ENCODE peak calls at places on chromosomes 7 and 10, in eight cellular contexts. X is adrenal gland, D is H1, A is uterus, B is right lobe of liver, T is tibial nerve, F is breast epithelium, Z is Peyer's patch. J is an unnamed sample. For H3K27me3, the result is how much of the 10 kb centered on the place peaks cover.

GRCh38 chr7:55570939-55571338 is 1.4 kb downstream of the VOPP1 start:
- DNase-seq in X (no peak), D (no peak), A (no peak), B (no peak), T (no peak), F (no peak), Z (peak), J (no peak)

GRCh38 chr7:106047818-106048490 is 64.2 kb downstream of the SYPL1 start:
- DNase-seq in X (no peak), D (no peak), A (no peak), B (no peak), T (no peak), F (no peak), Z (no peak), J (no peak)

GRCh38 chr10:84329094-84329611 is 764 bp downstream of the CCSER2 start:
- DNase-seq in X (no peak), D (no peak), A (peak), B (no peak), T (no peak), F (no peak), Z (peak), J (peak)

GRCh38 chr10:3372284-3372683 is 199.7 kb upstream of the PITRM1 start:
- DNase-seq in X (no peak), D (no peak), A (no peak), B (no peak), T (peak), F (no peak), Z (no peak), J (no peak)

GRCh38 chr10:43043773-43044394 is 33.0 kb upstream of the RET start:
- DNase-seq in X (no peak), D (peak), A (peak), B (peak), T (no peak), F (no peak), Z (no peak), J (no peak)

GRCh38 chr10:70774810-70775678 is 10.1 kb downstream of the TBATA start:
- DNase-seq in X (no peak), D (peak), A (no peak), B (no peak), T (no peak), F (peak), Z (no peak), J (peak)

GRCh38 chr10:12631216-12631615 is 281.9 kb downstream of the CAMK1D start:
- DNase-seq in X (no peak), D (no peak), A (no peak), B (no peak), T (no peak), F (no peak), Z (no peak), J (no peak)

GRCh38 chr7:92614586-92615237 is 24.5 kb upstream of the FAM133B start:
- DNase-seq in X (peak), D (no peak), A (no peak), B (no peak), T (no peak), F (no peak), Z (no peak), J (no peak)

GRCh38 chr7:79258826-79259225 is 194.6 kb downstream of the MAGI2 start:
- DNase-seq in X (no peak), D (no peak), A (no peak), B (no peak), T (no peak), F (no peak), Z (no peak), J (no peak)

GRCh38 chr10:113997428-113997827 is 46.2 kb upstream of the ADRB1 start:
- DNase-seq in X (peak), D (no peak), A (no peak), B (no peak), T (peak), F (no peak), Z (no peak), J (peak)

GRCh38 chr7:36639826-36640225 is 84.5 kb downstream of the AOAH start:
- DNase-seq in X (no peak), D (no peak), A (no peak), B (no peak), T (no peak), F (no peak), Z (peak), J (no peak)

GRCh38 chr7:106598663-106599342 is 62.2 kb downstream of the CCDC71L start:
- DNase-seq in X (peak), D (peak), A (peak), B (peak), T (peak), F (peak), Z (peak), J (peak)

GRCh38 chr7:115183431-115184057 is 261.6 kb downstream of the MDFIC start:
- DNase-seq in X (no peak), D (no peak), A (no peak), B (no peak), T (no peak), F (no peak), Z (no peak), J (no peak)

GRCh38 chr7:79361214-79361613 is 92.3 kb downstream of the MAGI2 start:
- DNase-seq in X (no peak), D (no peak), A (no peak), B (no peak), T (no peak), F (no peak), Z (no peak), J (no peak)

GRCh38 chr7:157552295-157552993 is 215.6 kb downstream of the DNAJB6 start:
- DNase-seq in X (no peak), D (no peak), A (no peak), B (peak), T (no peak), F (no peak), Z (no peak), J (no peak)

GRCh38 chr7:134440067-134440466 is 18.8 kb downstream of the AKR1B1 start:
- DNase-seq in X (peak), D (no peak), A (no peak), B (no peak), T (no peak), F (no peak), Z (no peak), J (no peak)

GRCh38 chr10:77869626-77870420 is 56.7 kb downstream of the DLG5 start:
- DNase-seq in X (no peak), D (no peak), A (no peak), B (no peak), T (no peak), F (peak), Z (no peak), J (no peak)

GRCh38 chr7:145030754-145031153 is 194.9 kb upstream of the TPK1 start:
- DNase-seq in X (no peak), D (no peak), A (no peak), B (no peak), T (no peak), F (no peak), Z (no peak), J (no peak)

GRCh38 chr10:18254086-18254485 is 113.9 kb downstream of the CACNB2 start:
- DNase-seq in X (no peak), D (no peak), A (no peak), B (no peak), T (no peak), F (no peak), Z (no peak), J (no peak)

GRCh38 chr10:99964791-99965190 is 45.0 kb downstream of the DNMBP start:
- DNase-seq in X (no peak), D (no peak), A (no peak), B (no peak), T (no peak), F (no peak), Z (no peak), J (no peak)

GRCh38 chr10:59967079-59967478 is 60.7 kb upstream of the CCDC6 start:
- DNase-seq in X (no peak), D (no peak), A (no peak), B (no peak), T (no peak), F (no peak), Z (no peak), J (no peak)

GRCh38 chr7:473211-473734 is 46.4 kb downstream of the PDGFA start:
- DNase-seq in X (no peak), D (peak), A (no peak), B (peak), T (no peak), F (peak), Z (no peak), J (no peak)

DNA sequence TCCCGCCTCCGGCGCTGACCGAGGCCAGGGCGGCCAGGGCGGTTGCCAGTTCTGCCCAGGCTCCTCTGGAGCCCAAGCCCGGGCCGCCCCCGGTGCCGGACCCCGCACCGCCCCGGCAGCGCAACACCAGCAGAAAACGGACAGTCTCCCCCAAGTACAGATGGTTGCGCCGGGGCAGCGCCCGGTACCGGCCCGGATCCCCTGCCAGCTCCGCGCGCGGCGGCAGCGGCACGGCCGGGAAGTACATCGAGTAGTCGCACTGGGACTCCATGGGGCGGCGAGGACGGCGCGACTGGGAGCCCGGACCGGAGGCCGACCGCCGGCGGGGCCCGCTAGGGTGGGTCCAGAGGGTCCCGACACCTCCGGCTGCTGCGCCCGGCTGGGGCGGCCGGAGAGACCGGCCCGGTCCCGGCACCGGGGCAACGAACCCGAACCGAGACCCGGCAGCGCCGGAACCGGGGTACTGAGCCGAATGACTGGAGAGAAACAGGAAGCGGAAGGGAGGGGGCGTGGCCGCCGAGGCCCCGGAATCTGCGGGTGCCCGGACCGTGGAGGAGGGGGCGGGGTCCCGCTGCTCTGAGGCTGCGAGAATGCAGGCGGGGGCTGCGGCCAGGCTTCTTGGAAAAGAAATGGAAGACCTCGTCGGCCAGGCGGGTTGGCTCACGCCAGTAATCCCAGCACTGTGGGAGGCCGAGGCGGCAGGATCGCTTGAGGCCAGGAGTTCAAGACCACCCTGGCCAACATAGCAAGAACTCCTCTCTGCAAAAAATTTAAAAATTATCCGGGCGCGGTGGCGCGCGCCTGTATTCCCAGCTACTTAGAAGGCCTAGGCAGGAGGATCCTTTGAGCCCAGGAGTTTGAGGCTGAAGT is at the start of gene TRAPPC14:
- DNase-seq in X (peak), D (peak), A (peak), B (peak), T (peak), F (peak), Z (peak), J (peak)
- TF ChIP-seq POLR2A in X (peak), D (peak), A (peak), B (peak), T (peak), F (peak), Z (peak), J (no peak)

GRCh38 chr7:122006687-122007086 is 133.7 kb downstream of the PTPRZ1 start:
- DNase-seq in X (no peak), D (no peak), A (no peak), B (no peak), T (no peak), F (no peak), Z (no peak), J (no peak)
- TF ChIP-seq CTCF in X (no peak), D (no peak), A (no peak), B (no peak), T (no peak), F (no peak), Z (no peak), J (no peak)

GRCh38 chr7:27187702-27188665 is 3.0 kb upstream of the HOXA11 start:
- DNase-seq in X (no peak), D (peak), A (peak), B (peak), T (no peak), F (no peak), Z (no peak), J (no peak)
- H3K27me3 ChIP-seq in X (half or more), D (half or more), A (under half), B (under half), T (under half), F (half or more), Z (half or more), J (under half)

GRCh38 chr10:80468002-80468401 is 13.9 kb downstream of the TSPAN14 start:
- DNase-seq in X (peak), D (no peak), A (peak), B (peak), T (peak), F (peak), Z (peak), J (peak)
- TF ChIP-seq POLR2A in X (no peak), D (no peak), A (no peak), B (peak), T (peak), F (no peak), Z (no peak), J (no peak)

GRCh38 chr7:42389697-42390096 is 152.7 kb upstream of the GLI3 start:
- DNase-seq in X (no peak), D (no peak), A (no peak), B (no peak), T (no peak), F (no peak), Z (no peak), J (no peak)

GRCh38 chr7:42380411-42380810 is 143.4 kb upstream of the GLI3 start:
- DNase-seq in X (no peak), D (no peak), A (no peak), B (no peak), T (no peak), F (no peak), Z (no peak), J (no peak)

GRCh38 chr7:42385912-42386311 is 148.9 kb upstream of the GLI3 start:
- DNase-seq in X (no peak), D (no peak), A (no peak), B (no peak), T (no peak), F (no peak), Z (no peak), J (no peak)
- TF ChIP-seq CTCF in X (no peak), D (peak), A (no peak), B (no peak), T (no peak), F (no peak), Z (no peak), J (no peak)

DNA sequence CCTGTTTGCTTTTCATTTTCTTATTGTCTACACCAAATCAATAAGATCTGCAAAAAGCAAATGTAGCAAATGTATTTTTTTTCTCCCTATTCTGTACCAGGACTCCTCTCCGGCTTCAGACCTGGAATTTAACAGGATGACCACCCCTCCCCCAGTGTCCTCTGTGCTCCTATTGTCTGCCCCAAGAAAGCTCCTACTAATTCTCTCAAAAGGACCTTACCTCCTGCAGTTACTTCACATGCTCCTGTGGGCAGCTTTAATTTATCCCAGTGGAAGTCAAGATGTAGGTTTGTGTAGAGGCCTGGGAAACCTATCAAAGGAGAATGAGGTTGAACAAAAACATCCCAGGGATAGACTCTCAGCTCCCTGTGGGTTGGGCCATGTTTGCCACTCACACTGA is 31.3 kb downstream of the PLXNA4 start:
- DNase-seq in X (no peak), D (no peak), A (no peak), B (no peak), T (no peak), F (no peak), Z (no peak), J (no peak)
- H3K27me3 ChIP-seq in X (under half), D (under half), A (under half), B (under half), T (under half), F (under half), Z (under half), J (under half)